ENCODE peak calls at places on chromosomes 4 and X, in eight cellular contexts. One of them, this sample, is unnamed.
A peak's percentile ranks its signal among the peaks of the same experiment; 100 is the strongest.

GRCh38 chrX:111445485-111445884 is 33.5 kb upstream of the DCX start:
- DNase-seq in T-helper 1 cell: no peak
- DNase-seq in NCI-H1105 treated with DMSO at 0.1 percent for 48 hours: peak; percentile 61
- DNase-seq in activated naive CD4-positive, alpha-beta T cell: no peak
- DNase-seq in islet precursor cell: no peak
- DNase-seq in Ammon's horn: peak; percentile 35
- DNase-seq in heart right ventricle: no peak
- DNase-seq in stomach: no peak
- DNase-seq in this sample: no peak

GRCh38 chr4:40200881-40201797 is 4.3 kb downstream of the RHOH start:
- DNase-seq in Ammon's horn: peak; percentile 16
- DNase-seq in stomach: no peak
- DNase-seq in heart right ventricle: no peak
- DNase-seq in islet precursor cell: no peak
- DNase-seq in activated naive CD4-positive, alpha-beta T cell: no peak
- DNase-seq in NCI-H1105 treated with DMSO at 0.1 percent for 48 hours: no peak
- DNase-seq in T-helper 1 cell: no peak
- DNase-seq in this sample: no peak

GRCh38 chrX:120604359-120604782 is 470 bp downstream of the MCTS1 start:
- DNase-seq in stomach: no peak
- DNase-seq in activated naive CD4-positive, alpha-beta T cell: no peak
- DNase-seq in Ammon's horn: peak; percentile 18
- DNase-seq in heart right ventricle: no peak
- DNase-seq in NCI-H1105 treated with DMSO at 0.1 percent for 48 hours: peak; percentile 19
- DNase-seq in islet precursor cell: no peak
- DNase-seq in T-helper 1 cell: no peak
- DNase-seq in this sample: no peak

GRCh38 chrX:152641256-152641875 is 3.7 kb downstream of the GABRQ start:
- DNase-seq in islet precursor cell: no peak
- DNase-seq in heart right ventricle: no peak
- DNase-seq in T-helper 1 cell: no peak
- DNase-seq in stomach: no peak
- DNase-seq in Ammon's horn: no peak
- DNase-seq in activated naive CD4-positive, alpha-beta T cell: no peak
- DNase-seq in NCI-H1105 treated with DMSO at 0.1 percent for 48 hours: no peak
- DNase-seq in this sample: no peak

GRCh38 chr4:48779095-48779997 is 733 bp downstream of the FRYL start:
- DNase-seq in NCI-H1105 treated with DMSO at 0.1 percent for 48 hours: peak; percentile 34
- DNase-seq in stomach: peak; percentile 71
- DNase-seq in islet precursor cell: peak; percentile 76
- DNase-seq in T-helper 1 cell: peak; percentile 51
- DNase-seq in Ammon's horn: peak; percentile 76
- DNase-seq in heart right ventricle: peak; percentile 76
- DNase-seq in activated naive CD4-positive, alpha-beta T cell: peak; percentile 39
- DNase-seq in this sample: peak; percentile 89

GRCh38 chr4:95732061-95732460 is 107.8 kb upstream of the PDHA2 start:
- DNase-seq in heart right ventricle: no peak
- DNase-seq in islet precursor cell: no peak
- DNase-seq in Ammon's horn: no peak
- DNase-seq in stomach: no peak
- DNase-seq in activated naive CD4-positive, alpha-beta T cell: no peak
- DNase-seq in NCI-H1105 treated with DMSO at 0.1 percent for 48 hours: no peak
- DNase-seq in T-helper 1 cell: no peak
- DNase-seq in this sample: no peak

GRCh38 chr4:145861331-145862318 is 77.0 kb downstream of the ZNF827 start:
- DNase-seq in NCI-H1105 treated with DMSO at 0.1 percent for 48 hours: no peak
- DNase-seq in islet precursor cell: no peak
- DNase-seq in T-helper 1 cell: no peak
- DNase-seq in Ammon's horn: no peak
- DNase-seq in activated naive CD4-positive, alpha-beta T cell: no peak
- DNase-seq in stomach: peak; percentile 34
- DNase-seq in heart right ventricle: no peak
- DNase-seq in this sample: no peak

GRCh38 chr4:124948976-124949597 is 236.6 kb upstream of the ANKRD50 start:
- DNase-seq in NCI-H1105 treated with DMSO at 0.1 percent for 48 hours: no peak
- DNase-seq in T-helper 1 cell: no peak
- DNase-seq in islet precursor cell: no peak
- DNase-seq in Ammon's horn: no peak
- DNase-seq in activated naive CD4-positive, alpha-beta T cell: no peak
- DNase-seq in stomach: peak; percentile 25
- DNase-seq in heart right ventricle: no peak
- DNase-seq in this sample: no peak

GRCh38 chrX:100928660-100929613 is at the start of gene XKRX:
- DNase-seq in NCI-H1105 treated with DMSO at 0.1 percent for 48 hours: peak; percentile 72
- DNase-seq in heart right ventricle: peak; percentile 28
- DNase-seq in stomach: peak; percentile 53
- DNase-seq in Ammon's horn: no peak
- DNase-seq in activated naive CD4-positive, alpha-beta T cell: peak; percentile 6
- DNase-seq in islet precursor cell: peak; percentile 86
- DNase-seq in T-helper 1 cell: no peak
- DNase-seq in this sample: peak; percentile 53

GRCh38 chrX:84721416-84721815 is 219.2 kb upstream of the HDX start:
- DNase-seq in NCI-H1105 treated with DMSO at 0.1 percent for 48 hours: no peak
- DNase-seq in Ammon's horn: no peak
- DNase-seq in activated naive CD4-positive, alpha-beta T cell: no peak
- DNase-seq in T-helper 1 cell: no peak
- DNase-seq in heart right ventricle: no peak
- DNase-seq in islet precursor cell: no peak
- DNase-seq in stomach: no peak
- DNase-seq in this sample: no peak

GRCh38 chr4:155304375-155304774 is 72.4 kb downstream of the MAP9 start:
- DNase-seq in heart right ventricle: no peak
- DNase-seq in activated naive CD4-positive, alpha-beta T cell: no peak
- DNase-seq in stomach: peak; percentile 37
- DNase-seq in NCI-H1105 treated with DMSO at 0.1 percent for 48 hours: no peak
- DNase-seq in Ammon's horn: no peak
- DNase-seq in islet precursor cell: no peak
- DNase-seq in T-helper 1 cell: no peak
- DNase-seq in this sample: no peak

GRCh38 chrX:386768-387575 is at the start of gene PPP2R3B:
- DNase-seq in stomach: peak; percentile 99
- DNase-seq in islet precursor cell: peak; percentile 99
- DNase-seq in NCI-H1105 treated with DMSO at 0.1 percent for 48 hours: no peak
- DNase-seq in activated naive CD4-positive, alpha-beta T cell: no peak
- DNase-seq in heart right ventricle: peak; percentile 100
- DNase-seq in Ammon's horn: peak; percentile 99
- DNase-seq in T-helper 1 cell: peak; percentile 99
- DNase-seq in this sample: peak; percentile 99

GRCh38 chrX:555589-556220 is 74.9 kb upstream of the SHOX start:
- DNase-seq in NCI-H1105 treated with DMSO at 0.1 percent for 48 hours: peak; percentile 26
- DNase-seq in activated naive CD4-positive, alpha-beta T cell: no peak
- DNase-seq in Ammon's horn: no peak
- DNase-seq in T-helper 1 cell: no peak
- DNase-seq in stomach: no peak
- DNase-seq in islet precursor cell: no peak
- DNase-seq in heart right ventricle: no peak
- DNase-seq in this sample: no peak

GRCh38 chr4:96342790-96343455 is 503.0 kb downstream of the PDHA2 start:
- DNase-seq in NCI-H1105 treated with DMSO at 0.1 percent for 48 hours: no peak
- DNase-seq in Ammon's horn: no peak
- DNase-seq in T-helper 1 cell: no peak
- DNase-seq in stomach: no peak
- DNase-seq in islet precursor cell: no peak
- DNase-seq in heart right ventricle: no peak
- DNase-seq in activated naive CD4-positive, alpha-beta T cell: no peak
- DNase-seq in this sample: no peak

GRCh38 chr4:95410387-95411005 is 138.3 kb downstream of the UNC5C start:
- DNase-seq in T-helper 1 cell: no peak
- DNase-seq in islet precursor cell: peak; percentile 58
- DNase-seq in heart right ventricle: no peak
- DNase-seq in NCI-H1105 treated with DMSO at 0.1 percent for 48 hours: no peak
- DNase-seq in Ammon's horn: peak; percentile 88
- DNase-seq in activated naive CD4-positive, alpha-beta T cell: no peak
- DNase-seq in stomach: no peak
- DNase-seq in this sample: no peak

GRCh38 chr4:141099326-141099725 is 33.9 kb downstream of the RNF150 start:
- DNase-seq in NCI-H1105 treated with DMSO at 0.1 percent for 48 hours: no peak
- DNase-seq in T-helper 1 cell: no peak
- DNase-seq in islet precursor cell: no peak
- DNase-seq in stomach: no peak
- DNase-seq in heart right ventricle: no peak
- DNase-seq in activated naive CD4-positive, alpha-beta T cell: no peak
- DNase-seq in Ammon's horn: no peak
- DNase-seq in this sample: no peak

GRCh38 chr4:15691346-15692140 is 9.9 kb downstream of the FAM200B start:
- DNase-seq in NCI-H1105 treated with DMSO at 0.1 percent for 48 hours: no peak
- DNase-seq in heart right ventricle: no peak
- DNase-seq in T-helper 1 cell: no peak
- DNase-seq in Ammon's horn: peak; percentile 34
- DNase-seq in islet precursor cell: peak; percentile 61
- DNase-seq in stomach: no peak
- DNase-seq in activated naive CD4-positive, alpha-beta T cell: no peak
- DNase-seq in this sample: no peak

GRCh38 chr4:8179771-8180170 is 19.3 kb upstream of the SH3TC1 start:
- DNase-seq in heart right ventricle: no peak
- DNase-seq in NCI-H1105 treated with DMSO at 0.1 percent for 48 hours: no peak
- DNase-seq in activated naive CD4-positive, alpha-beta T cell: no peak
- DNase-seq in islet precursor cell: no peak
- DNase-seq in T-helper 1 cell: no peak
- DNase-seq in Ammon's horn: no peak
- DNase-seq in stomach: no peak
- DNase-seq in this sample: peak; percentile 27

GRCh38 chrX:119692241-119693031 is 532 bp downstream of the SEPTIN6 start:
- DNase-seq in NCI-H1105 treated with DMSO at 0.1 percent for 48 hours: peak; percentile 21
- DNase-seq in heart right ventricle: peak; percentile 24
- DNase-seq in Ammon's horn: no peak
- DNase-seq in activated naive CD4-positive, alpha-beta T cell: peak; percentile 40
- DNase-seq in stomach: peak; percentile 44
- DNase-seq in T-helper 1 cell: no peak
- DNase-seq in islet precursor cell: peak; percentile 65
- DNase-seq in this sample: peak; percentile 74